ENCODE peak calls at places on chromosomes 7 and 10, in eight cellular contexts. G is cardiac muscle cell; K is CD8-positive, alpha-beta memory T cell; W is uterus; L is aorta; V is fibroblast of lung; J is sigmoid colon; B is adipocyte. P is an unnamed sample.
A peak's percentile ranks its signal among the peaks of the same experiment; 100 is the strongest.

GRCh38 chr7:36777062-36777461 is 52.8 kb upstream of the AOAH start:
- DNase-seq in G (no peak), K (peak; percentile 25), W (no peak), L (no peak), V (no peak), J (no peak), B (no peak), P (no peak)

GRCh38 chr7:6284461-6285360 is 12.3 kb upstream of the CYTH3 start:
- DNase-seq in G (no peak), K (no peak), W (no peak), L (peak; percentile 65), V (peak; percentile 47), J (peak; percentile 56), B (no peak), P (no peak)

GRCh38 chr7:144738708-144739314 is 97.0 kb downstream of the TPK1 start:
- DNase-seq in G (peak; percentile 46), K (no peak), W (no peak), L (no peak), V (peak; percentile 15), J (no peak), B (peak; percentile 54), P (no peak)

GRCh38 chr7:130273863-130274262 is 7.2 kb downstream of the CPA2 start:
- DNase-seq in G (peak; percentile 11), K (no peak), W (peak; percentile 39), L (no peak), V (peak; percentile 68), J (no peak), B (no peak), P (no peak)

GRCh38 chr10:130934333-130935035 is 377.0 kb downstream of the TCERG1L start:
- DNase-seq in G (no peak), K (no peak), W (no peak), L (no peak), V (no peak), J (no peak), B (no peak), P (no peak)

GRCh38 chr10:8600192-8600591 is 545.7 kb downstream of the GATA3 start:
- DNase-seq in G (no peak), K (no peak), W (no peak), L (no peak), V (peak; percentile 34), J (no peak), B (no peak), P (no peak)

GRCh38 chr10:86310291-86310690 is 56.3 kb downstream of the GRID1 start:
- DNase-seq in G (no peak), K (no peak), W (no peak), L (no peak), V (no peak), J (peak; percentile 35), B (no peak), P (no peak)

GRCh38 chr7:2939193-2939885 is 95.2 kb upstream of the GNA12 start:
- DNase-seq in G (no peak), K (no peak), W (no peak), L (peak; percentile 65), V (peak; percentile 5), J (peak; percentile 50), B (no peak), P (no peak)

GRCh38 chr7:141737118-141737835 is 881 bp upstream of the SSBP1 start:
- DNase-seq in G (no peak), K (peak; percentile 6), W (no peak), L (no peak), V (peak; percentile 3), J (no peak), B (no peak), P (peak; percentile 46)

GRCh38 chr7:27101906-27102577 is 441 bp downstream of the HOXA2 start:
- DNase-seq in G (no peak), K (no peak), W (no peak), L (peak; percentile 76), V (peak; percentile 47), J (peak; percentile 74), B (no peak), P (no peak)

GRCh38 chr7:27100601-27101187 is 1.8 kb downstream of the HOXA2 start:
- DNase-seq in G (no peak), K (no peak), W (no peak), L (no peak), V (peak; percentile 45), J (no peak), B (no peak), P (no peak)

GRCh38 chr7:27099839-27100225 is 2.7 kb downstream of the HOXA2 start:
- DNase-seq in G (no peak), K (no peak), W (no peak), L (no peak), V (peak; percentile 36), J (no peak), B (no peak), P (no peak)

GRCh38 chr7:27102578-27103442 is at the start of gene HOXA2:
- DNase-seq in G (no peak), K (no peak), W (no peak), L (peak; percentile 72), V (peak; percentile 85), J (peak; percentile 78), B (no peak), P (no peak)

DNA sequence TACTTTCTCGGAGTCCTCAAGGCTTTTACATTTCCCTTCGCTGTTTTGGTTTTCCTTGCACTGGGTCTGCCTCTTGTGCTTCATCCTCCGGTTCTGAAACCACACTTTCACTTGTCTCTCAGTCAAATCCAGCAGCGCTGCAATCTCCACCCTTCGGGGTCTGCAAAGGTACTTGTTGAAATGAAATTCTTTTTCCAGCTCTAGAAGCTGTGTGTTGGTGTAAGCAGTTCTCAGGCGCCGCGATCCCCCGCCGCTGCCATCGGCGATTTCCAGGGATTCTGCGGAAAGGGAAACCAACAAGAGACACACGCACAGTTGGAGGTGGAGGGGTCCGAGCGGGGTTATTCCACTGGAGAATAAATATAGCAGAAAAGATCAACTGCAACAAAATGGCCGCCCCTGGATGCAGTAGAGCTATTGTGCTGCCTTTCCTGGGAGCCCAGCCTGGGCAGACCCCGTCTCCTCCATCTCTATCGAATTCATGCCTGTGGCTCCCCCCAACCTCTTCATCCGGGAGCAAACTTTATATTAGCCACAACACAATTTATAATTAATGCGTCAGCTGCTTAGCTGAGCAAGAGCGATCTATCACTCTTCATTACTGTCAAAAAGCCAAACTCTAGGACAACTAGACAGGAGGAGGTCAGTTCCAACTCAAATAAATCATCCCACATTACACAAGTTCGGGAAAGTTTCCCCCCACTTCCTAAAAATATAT is 1.1 kb downstream of the HOXA2 start:
- DNase-seq in G (no peak), K (no peak), W (no peak), L (no peak), V (peak; percentile 92), J (peak; percentile 78), B (no peak), P (no peak)
- H3K27me3 ChIP-seq in G (peaks cover 100% of the 10 kb centered on the region), K (peaks cover 38% of the 10 kb centered on the region), W (no peaks in the 10 kb centered on the region), L (no peaks in the 10 kb centered on the region), V (no peaks in the 10 kb centered on the region), J (no peaks in the 10 kb centered on the region), B (no peaks in the 10 kb centered on the region), P (no peaks in the 10 kb centered on the region)

GRCh38 chr10:32980242-32980557 is 22.2 kb upstream of the ITGB1 start:
- DNase-seq in G (no peak), K (no peak), W (no peak), L (no peak), V (no peak), J (no peak), B (no peak), P (no peak)

GRCh38 chr10:32979041-32979440 is 21.0 kb upstream of the ITGB1 start:
- DNase-seq in G (no peak), K (no peak), W (no peak), L (no peak), V (peak; percentile 49), J (no peak), B (peak; percentile 9), P (no peak)

GRCh38 chr10:32981760-32982159 is 23.7 kb upstream of the ITGB1 start:
- DNase-seq in G (peak; percentile 12), K (no peak), W (peak; percentile 46), L (no peak), V (peak; percentile 75), J (no peak), B (peak; percentile 32), P (peak; percentile 48)

GRCh38 chr10:32982293-32982709 is 24.3 kb upstream of the ITGB1 start:
- DNase-seq in G (no peak), K (no peak), W (no peak), L (no peak), V (peak; percentile 94), J (no peak), B (peak; percentile 82), P (no peak)

GRCh38 chr10:32980558-32981468 is 22.8 kb upstream of the ITGB1 start:
- DNase-seq in G (peak; percentile 94), K (peak; percentile 76), W (peak; percentile 87), L (peak; percentile 97), V (peak; percentile 100), J (peak; percentile 98), B (peak; percentile 97), P (peak; percentile 92)
- H3K4me3 ChIP-seq in G (peak overlapping the region; percentile 33), K (peak overlapping the region; percentile 79), W (peak overlapping the region; percentile 47), L (peak overlapping the region; percentile 32), V (peak overlapping the region; percentile 48), J (peak overlapping the region; percentile 49), B (peak overlapping the region; percentile 79), P (peak overlapping the region; percentile 41)

DNA sequence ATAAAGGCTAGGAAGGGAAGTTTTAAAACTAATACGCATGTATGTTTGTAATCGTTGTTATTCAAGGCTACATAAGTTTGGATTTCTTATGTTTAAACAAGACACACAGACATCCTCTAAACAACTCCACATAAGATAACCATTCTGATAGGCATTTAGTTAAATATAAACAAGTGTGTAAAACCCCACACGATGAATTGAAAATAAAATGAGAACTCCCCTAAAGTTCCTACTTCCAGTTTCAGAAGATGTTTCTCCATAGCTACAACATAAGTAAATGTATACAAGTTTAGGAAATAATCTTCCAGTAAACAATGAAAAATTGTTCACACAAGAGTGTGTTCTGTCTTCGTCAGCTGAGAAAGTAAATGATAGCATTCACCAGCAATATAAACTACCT is 246.8 kb downstream of the RNLS start:
- DNase-seq in G (no peak), K (no peak), W (no peak), L (no peak), V (no peak), J (no peak), B (no peak), P (no peak)
- H3K4me1 ChIP-seq in G (no peaks in the 10 kb centered on the region), K (peaks cover 6% of the 10 kb centered on the region), W (no peaks in the 10 kb centered on the region), L (no peaks in the 10 kb centered on the region), V (no peaks in the 10 kb centered on the region), J (no peaks in the 10 kb centered on the region), B (peaks cover 4% of the 10 kb centered on the region), P (no peaks in the 10 kb centered on the region)

DNA sequence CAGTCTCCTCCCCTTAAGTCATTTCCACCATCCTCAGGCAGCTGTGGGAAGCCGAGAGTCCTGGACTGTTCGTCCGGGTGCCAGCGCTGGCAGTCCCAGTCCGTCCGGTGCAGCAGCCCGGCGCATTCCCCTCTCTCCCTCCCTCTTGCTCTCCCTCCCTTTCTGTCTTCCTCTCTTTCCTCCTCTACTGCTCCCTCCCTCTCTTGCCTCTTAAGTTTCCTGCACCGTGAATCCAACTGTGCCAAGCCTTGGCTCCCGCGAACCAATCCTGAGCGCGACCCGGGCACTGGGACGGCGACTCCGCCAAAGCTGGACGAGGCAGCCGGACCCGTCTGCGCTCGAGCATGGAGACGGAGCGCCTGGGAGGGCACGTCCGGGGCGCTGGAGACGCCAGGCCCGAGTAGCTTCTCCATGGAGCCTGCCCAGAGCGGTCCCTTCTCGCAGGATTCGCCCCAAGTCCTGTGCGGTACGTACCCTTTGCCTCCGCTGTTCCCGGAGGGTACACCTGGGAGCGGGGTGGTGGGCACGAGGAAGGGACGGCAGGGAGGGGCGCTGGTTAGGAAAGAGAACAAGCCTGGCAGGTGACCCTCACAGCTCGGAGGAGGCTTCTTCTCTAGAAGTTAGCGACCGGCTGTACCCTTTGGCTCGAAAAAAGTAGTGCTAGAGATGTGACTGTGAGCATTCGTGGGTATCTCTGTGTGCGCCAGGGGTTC is 1.0 kb downstream of the NXPH1 start:
- DNase-seq in G (no peak), K (no peak), W (no peak), L (no peak), V (no peak), J (no peak), B (no peak), P (no peak)
- H3K27me3 ChIP-seq in G (peaks cover 98% of the 10 kb centered on the region), K (peaks cover 34% of the 10 kb centered on the region), W (peaks cover 60% of the 10 kb centered on the region), L (no peaks in the 10 kb centered on the region), V (no peaks in the 10 kb centered on the region), J (peaks cover 93% of the 10 kb centered on the region), B (peaks cover 55% of the 10 kb centered on the region), P (no peaks in the 10 kb centered on the region)

P was measured in Caco-2.